ENCODE peak calls at places on chromosome 1, in four cellular contexts. V is Peyer's patch, B is lower leg skin, T is AG04450. Q is an unnamed sample.

GRCh38 chr1:161390559-161390858 is 22.8 kb upstream of the CFAP126 start:
- DNase-seq in V (no peak), T (no peak), B (no peak), Q (no peak)

GRCh38 chr1:38804062-38804886 is 55.3 kb downstream of the RRAGC start:
- DNase-seq in V (no peak), B (no peak), T (no peak), Q (no peak)

GRCh38 chr1:51025374-51025773 is 55.3 kb downstream of the CDKN2C start:
- DNase-seq in B (no peak), T (no peak), V (no peak), Q (no peak)

GRCh38 chr1:31562707-31563360 is 13.5 kb upstream of the TINAGL1 start:
- DNase-seq in V (no peak), T (no peak), B (no peak), Q (no peak)

GRCh38 chr1:77031101-77031662 is 163.9 kb downstream of the ST6GALNAC5 start:
- DNase-seq in V (no peak), B (no peak), T (peak), Q (no peak)

GRCh38 chr1:179883739-179884138 is 1.7 kb downstream of the TOR1AIP1 start:
- DNase-seq in T (no peak), V (peak), B (no peak), Q (no peak)

GRCh38 chr1:74197255-74197654 is 721 bp downstream of the LRRIQ3 start:
- DNase-seq in V (no peak), B (no peak), T (no peak), Q (no peak)

GRCh38 chr1:156308078-156308477 is 9.0 kb upstream of the VHLL start:
- DNase-seq in T (no peak), V (no peak), B (no peak), Q (no peak)

GRCh38 chr1:185719021-185719420 is 15.2 kb upstream of the HMCN1 start:
- DNase-seq in V (no peak), T (peak), B (peak), Q (no peak)

GRCh38 chr1:245434285-245434684 is 279.5 kb downstream of the KIF26B start:
- DNase-seq in B (no peak), V (no peak), T (no peak), Q (no peak)

GRCh38 chr1:198363752-198364151 is 176.7 kb downstream of the ATP6V1G3 start:
- DNase-seq in B (no peak), V (no peak), T (no peak), Q (no peak)

GRCh38 chr1:85847356-85847755 is 139.1 kb upstream of the ZNHIT6 start:
- DNase-seq in V (no peak), B (no peak), T (no peak), Q (no peak)

GRCh38 chr1:153937331-153937730 is 9.2 kb downstream of the DENND4B start:
- DNase-seq in V (no peak), B (no peak), T (no peak), Q (no peak)

GRCh38 chr1:230107941-230108340 is 40.9 kb downstream of the GALNT2 start:
- DNase-seq in B (no peak), T (no peak), V (no peak), Q (no peak)
- TF ChIP-seq CTCF in B (no peak), T (no peak), V (no peak), Q (no peak)

DNA sequence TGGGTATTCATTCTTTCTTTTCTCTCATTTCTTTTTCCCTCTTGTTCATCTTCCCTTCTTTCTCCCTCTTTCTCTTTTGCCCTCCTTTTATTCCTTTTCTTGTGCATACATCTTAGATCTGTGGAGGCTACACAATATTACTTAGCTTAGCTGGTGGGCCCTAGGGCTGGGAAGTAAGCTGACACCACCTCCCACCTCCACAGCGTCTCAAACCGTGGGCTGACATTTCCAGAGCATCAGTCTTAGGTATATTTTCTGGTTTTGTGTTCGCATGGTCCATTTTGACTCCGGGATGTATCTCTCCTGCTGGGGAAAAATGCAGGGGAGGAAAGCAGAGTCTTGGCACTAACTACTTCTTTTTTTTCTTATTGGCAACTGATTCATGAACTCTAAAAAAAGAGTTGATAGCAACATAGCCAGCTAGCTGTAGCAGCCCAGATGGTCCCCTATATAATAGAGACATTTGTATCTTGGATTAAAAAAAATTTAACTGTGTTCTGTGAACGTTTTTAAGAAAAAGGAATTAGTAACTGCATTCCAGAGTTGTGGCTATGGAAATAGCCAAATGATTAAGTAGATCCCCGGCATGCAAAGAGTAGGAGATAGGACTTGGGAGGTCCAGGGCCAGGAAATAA is 15.5 kb downstream of the CNIH3 start:
- DNase-seq in V (no peak), B (no peak), T (no peak), Q (no peak)
- TF ChIP-seq CTCF in V (no peak), B (no peak), T (no peak), Q (no peak)

GRCh38 chr1:150484861-150485260 is 2.4 kb upstream of the TARS2 start:
- DNase-seq in V (no peak), T (no peak), B (no peak), Q (no peak)
- TF ChIP-seq CTCF in V (no peak), T (peak), B (no peak), Q (no peak)

DNA sequence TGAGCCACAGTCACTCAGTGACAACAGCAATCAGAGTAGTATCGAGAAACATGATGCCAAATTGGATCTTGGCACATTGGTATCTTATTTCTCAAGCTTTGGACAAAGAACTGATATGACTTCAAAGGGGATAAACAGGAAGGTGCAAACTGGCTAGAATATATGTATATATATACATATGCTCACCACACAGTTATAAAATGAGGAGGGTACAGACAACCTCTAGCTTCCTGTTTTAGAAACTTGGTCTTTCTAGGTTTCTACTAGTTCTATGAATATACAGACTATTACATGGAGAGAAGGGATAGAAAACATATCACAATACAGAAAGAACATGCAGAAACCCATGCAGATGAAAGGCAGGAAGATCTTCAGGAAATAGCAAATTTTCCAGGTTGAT is 292.1 kb upstream of the SNX7 start:
- DNase-seq in V (no peak), T (no peak), B (no peak), Q (no peak)
- TF ChIP-seq CTCF in V (no peak), T (no peak), B (no peak), Q (no peak)

GRCh38 chr1:93171549-93172050 is 8.6 kb downstream of the TMED5 start:
- DNase-seq in V (no peak), B (no peak), T (no peak), Q (no peak)
- TF ChIP-seq CTCF in V (no peak), B (no peak), T (no peak), Q (no peak)

GRCh38 chr1:53826367-53826766 is 11.7 kb downstream of the NDC1 start:
- DNase-seq in B (no peak), T (no peak), V (no peak), Q (no peak)
- TF ChIP-seq CTCF in B (no peak), T (peak), V (no peak), Q (no peak)

DNA sequence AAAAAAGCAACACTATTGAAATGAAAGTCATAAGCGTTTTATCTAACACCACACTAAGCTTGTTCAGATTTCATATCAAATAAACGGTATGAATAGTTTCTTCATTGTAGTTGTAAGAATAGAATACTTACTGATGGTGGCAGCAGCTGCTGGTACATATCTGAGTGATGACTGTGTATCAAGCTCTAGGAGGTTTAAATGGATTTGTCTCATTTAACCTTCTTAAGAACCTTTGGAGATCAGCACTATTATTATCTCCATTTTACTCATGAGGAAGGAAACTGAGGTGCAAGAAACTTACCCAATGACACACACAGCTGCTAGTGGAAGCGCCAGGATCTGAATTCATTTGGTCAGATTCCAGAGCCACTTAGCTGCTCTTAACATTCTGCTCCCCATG is 104.0 kb downstream of the EIF4G3 start:
- DNase-seq in T (no peak), V (no peak), B (no peak), Q (no peak)
- TF ChIP-seq CTCF in T (no peak), V (no peak), B (no peak), Q (no peak)

GRCh38 chr1:952201-952600 is 6.9 kb downstream of the NOC2L start:
- DNase-seq in T (no peak), B (no peak), V (no peak), Q (no peak)

GRCh38 chr1:950268-950667 is 8.8 kb downstream of the NOC2L start:
- DNase-seq in V (no peak), B (no peak), T (no peak), Q (no peak)

GRCh38 chr1:952603-953002 is 6.5 kb downstream of the NOC2L start:
- DNase-seq in V (no peak), T (no peak), B (no peak), Q (no peak)

GRCh38 chr1:950881-951280 is 8.2 kb downstream of the NOC2L start:
- DNase-seq in V (no peak), B (no peak), T (no peak), Q (no peak)

DNA sequence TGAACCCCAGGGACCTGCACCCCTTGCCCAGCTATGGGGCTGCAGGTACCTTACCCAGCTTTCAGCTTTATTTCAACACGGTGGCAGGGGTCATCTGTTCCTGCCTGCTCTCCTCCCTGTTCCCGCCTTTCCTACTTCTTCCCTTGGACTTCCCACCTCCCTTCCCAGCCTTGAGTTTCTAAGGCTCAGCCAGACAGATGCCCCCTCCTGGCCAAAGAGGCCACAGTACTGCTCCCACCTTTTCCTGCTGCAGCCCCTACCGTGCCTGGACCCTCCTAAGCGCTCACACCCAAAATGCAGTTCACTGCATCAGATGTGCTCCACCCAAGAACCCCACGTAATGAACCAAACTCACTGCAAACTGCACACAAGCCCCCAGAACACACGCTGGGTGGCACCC is 7.7 kb downstream of the NOC2L start:
- DNase-seq in B (no peak), T (no peak), V (no peak), Q (no peak)
- TF ChIP-seq CTCF in B (no peak), T (peak), V (no peak), Q (no peak)

GRCh38 chr1:207186503-207186902 is 82.5 kb downstream of the C4BPA start:
- DNase-seq in V (no peak), T (no peak), B (no peak), Q (no peak)

DNA sequence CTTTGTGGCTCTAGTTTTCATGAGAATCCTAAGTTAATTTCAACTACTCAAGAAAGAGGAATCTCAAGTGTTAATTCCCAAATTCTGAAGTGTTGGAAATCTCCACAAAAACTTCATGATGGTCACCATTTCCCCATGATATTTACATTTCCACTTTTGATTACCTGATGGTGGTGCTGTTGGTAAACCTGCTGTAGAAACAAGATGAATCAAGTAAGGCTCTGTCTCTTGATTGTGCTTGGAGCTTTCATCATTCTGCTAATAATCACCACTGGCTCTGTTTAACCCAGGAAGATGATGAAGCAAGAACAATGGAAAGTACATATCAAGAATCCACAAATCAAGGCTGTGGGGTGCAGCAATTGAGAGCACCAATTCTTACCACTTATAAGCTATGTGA is 77.8 kb downstream of the C4BPA start:
- DNase-seq in V (no peak), B (no peak), T (no peak), Q (no peak)
- TF ChIP-seq CTCF in V (peak), B (no peak), T (peak), Q (no peak)